ENCODE peak calls at places on chromosomes 13 and 19, in five cellular contexts. One of them, this sample, is unnamed.
A peak's percentile ranks its signal among the peaks of the same experiment; 100 is the strongest.

GRCh38 chr13:69597088-69597487 is 510.5 kb upstream of the ATXN8OS start:
- DNase-seq in tibial nerve: no peak
- DNase-seq in transverse colon: no peak
- DNase-seq in stomach: no peak
- DNase-seq in testis: no peak
- DNase-seq in this sample: no peak

GRCh38 chr19:46783670-46784069 is 4.7 kb downstream of the SLC1A5 start:
- DNase-seq in tibial nerve: no peak
- DNase-seq in transverse colon: no peak
- DNase-seq in stomach: no peak
- DNase-seq in testis: no peak
- DNase-seq in this sample: peak; percentile 49

GRCh38 chr13:40986328-40986856 is 32.7 kb downstream of the ELF1 start:
- DNase-seq in tibial nerve: no peak
- DNase-seq in transverse colon: no peak
- DNase-seq in stomach: no peak
- DNase-seq in testis: no peak
- DNase-seq in this sample: no peak

GRCh38 chr19:35055715-35056179 is 14.2 kb downstream of the HPN start:
- DNase-seq in tibial nerve: no peak
- DNase-seq in transverse colon: no peak
- DNase-seq in stomach: no peak
- DNase-seq in testis: no peak
- DNase-seq in this sample: no peak

GRCh38 chr19:6753178-6754031 is 13.8 kb downstream of the SH2D3A start:
- DNase-seq in tibial nerve: peak; percentile 72
- DNase-seq in transverse colon: peak; percentile 95
- DNase-seq in stomach: peak; percentile 87
- DNase-seq in testis: peak; percentile 86
- DNase-seq in this sample: peak; percentile 92

GRCh38 chr13:111210488-111210887 is 95.4 kb downstream of the ARHGEF7 start:
- DNase-seq in tibial nerve: no peak
- DNase-seq in transverse colon: no peak
- DNase-seq in stomach: no peak
- DNase-seq in testis: peak; percentile 42
- DNase-seq in this sample: no peak

GRCh38 chr13:99347911-99348451 is 40.8 kb upstream of the GPR183 start:
- DNase-seq in tibial nerve: no peak
- DNase-seq in transverse colon: no peak
- DNase-seq in stomach: no peak
- DNase-seq in testis: no peak
- DNase-seq in this sample: no peak

GRCh38 chr19:54464044-54464623 is 556 bp upstream of the LENG9 start:
- DNase-seq in tibial nerve: peak; percentile 72
- DNase-seq in transverse colon: peak; percentile 97
- DNase-seq in stomach: peak; percentile 99
- DNase-seq in testis: peak; percentile 97
- DNase-seq in this sample: peak; percentile 89

GRCh38 chr19:48506138-48506733 is 5.4 kb downstream of the LMTK3 start:
- DNase-seq in tibial nerve: no peak
- DNase-seq in transverse colon: no peak
- DNase-seq in stomach: no peak
- DNase-seq in testis: no peak
- DNase-seq in this sample: peak; percentile 70

GRCh38 chr19:55341191-55342043 is 1.7 kb downstream of the KMT5C start:
- DNase-seq in tibial nerve: peak; percentile 39
- DNase-seq in transverse colon: peak; percentile 87
- DNase-seq in stomach: peak; percentile 77
- DNase-seq in testis: peak; percentile 83
- DNase-seq in this sample: peak; percentile 75

GRCh38 chr19:17455711-17456123 is 5.0 kb downstream of the NXNL1 start:
- DNase-seq in tibial nerve: no peak
- DNase-seq in transverse colon: no peak
- DNase-seq in stomach: peak; percentile 28
- DNase-seq in testis: no peak
- DNase-seq in this sample: no peak

GRCh38 chr19:413756-414420 is 4.9 kb upstream of the C2CD4C start:
- DNase-seq in tibial nerve: no peak
- DNase-seq in transverse colon: no peak
- DNase-seq in stomach: no peak
- DNase-seq in testis: no peak
- DNase-seq in this sample: no peak

GRCh38 chr19:46890423-46891170 is 29.8 kb downstream of the ARHGAP35 start:
- DNase-seq in tibial nerve: no peak
- DNase-seq in transverse colon: no peak
- DNase-seq in stomach: no peak
- DNase-seq in testis: no peak
- DNase-seq in this sample: no peak

GRCh38 chr13:30863796-30864195 is 42.3 kb upstream of the MEDAG start:
- DNase-seq in tibial nerve: no peak
- DNase-seq in transverse colon: no peak
- DNase-seq in stomach: no peak
- DNase-seq in testis: no peak
- DNase-seq in this sample: no peak

GRCh38 chr19:36807029-36807428 is 31.2 kb downstream of the ZNF790 start:
- DNase-seq in tibial nerve: no peak
- DNase-seq in transverse colon: no peak
- DNase-seq in stomach: no peak
- DNase-seq in testis: no peak
- DNase-seq in this sample: no peak

GRCh38 chr13:102907886-102908515 is 62.2 kb downstream of the ERCC5 start:
- DNase-seq in tibial nerve: no peak
- DNase-seq in transverse colon: no peak
- DNase-seq in stomach: no peak
- DNase-seq in testis: no peak
- DNase-seq in this sample: no peak

GRCh38 chr13:79318664-79319063 is 87.4 kb downstream of the RBM26 start:
- DNase-seq in tibial nerve: no peak
- DNase-seq in transverse colon: no peak
- DNase-seq in stomach: peak; percentile 47
- DNase-seq in testis: no peak
- DNase-seq in this sample: no peak

GRCh38 chr13:40318366-40318765 is 348.1 kb downstream of the FOXO1 start:
- DNase-seq in tibial nerve: no peak
- DNase-seq in transverse colon: peak; percentile 20
- DNase-seq in stomach: peak; percentile 66
- DNase-seq in testis: peak; percentile 68
- DNase-seq in this sample: peak; percentile 23

GRCh38 chr19:1862068-1862423 is 1.3 kb downstream of the KLF16 start:
- DNase-seq in tibial nerve: no peak
- DNase-seq in transverse colon: no peak
- DNase-seq in stomach: no peak
- DNase-seq in testis: no peak
- DNase-seq in this sample: no peak

GRCh38 chr13:110103026-110103425 is 203.9 kb downstream of the COL4A1 start:
- DNase-seq in tibial nerve: no peak
- DNase-seq in transverse colon: no peak
- DNase-seq in stomach: no peak
- DNase-seq in testis: no peak
- DNase-seq in this sample: no peak

GRCh38 chr19:45676851-45677263 is 8.8 kb downstream of the GIPR start:
- DNase-seq in tibial nerve: no peak
- DNase-seq in transverse colon: peak; percentile 56
- DNase-seq in stomach: peak; percentile 49
- DNase-seq in testis: no peak
- DNase-seq in this sample: no peak

GRCh38 chr19:38685666-38686529 is 38.4 kb downstream of the ACTN4 start:
- DNase-seq in tibial nerve: no peak
- DNase-seq in transverse colon: no peak
- DNase-seq in stomach: no peak
- DNase-seq in testis: no peak
- DNase-seq in this sample: peak; percentile 43

GRCh38 chr19:28823338-28823961 is 389.5 kb downstream of the UQCRFS1 start:
- DNase-seq in tibial nerve: no peak
- DNase-seq in transverse colon: no peak
- DNase-seq in stomach: no peak
- DNase-seq in testis: no peak
- DNase-seq in this sample: no peak

GRCh38 chr13:26400545-26400944 is 146.6 kb downstream of the CDK8 start:
- DNase-seq in tibial nerve: no peak
- DNase-seq in transverse colon: no peak
- DNase-seq in stomach: no peak
- DNase-seq in testis: no peak
- DNase-seq in this sample: no peak

GRCh38 chr19:49133621-49134454 is 14.5 kb downstream of the PPFIA3 start:
- DNase-seq in tibial nerve: no peak
- DNase-seq in transverse colon: peak; percentile 85
- DNase-seq in stomach: peak; percentile 90
- DNase-seq in testis: peak; percentile 67
- DNase-seq in this sample: peak; percentile 85

GRCh38 chr13:66425741-66426140 is 804.4 kb downstream of the PCDH9 start:
- DNase-seq in tibial nerve: no peak
- DNase-seq in transverse colon: no peak
- DNase-seq in stomach: no peak
- DNase-seq in testis: no peak
- DNase-seq in this sample: no peak

GRCh38 chr19:34237283-34237682 is 17.1 kb upstream of the GARRE1 start:
- DNase-seq in tibial nerve: no peak
- DNase-seq in transverse colon: no peak
- DNase-seq in stomach: no peak
- DNase-seq in testis: no peak
- DNase-seq in this sample: no peak

DNA sequence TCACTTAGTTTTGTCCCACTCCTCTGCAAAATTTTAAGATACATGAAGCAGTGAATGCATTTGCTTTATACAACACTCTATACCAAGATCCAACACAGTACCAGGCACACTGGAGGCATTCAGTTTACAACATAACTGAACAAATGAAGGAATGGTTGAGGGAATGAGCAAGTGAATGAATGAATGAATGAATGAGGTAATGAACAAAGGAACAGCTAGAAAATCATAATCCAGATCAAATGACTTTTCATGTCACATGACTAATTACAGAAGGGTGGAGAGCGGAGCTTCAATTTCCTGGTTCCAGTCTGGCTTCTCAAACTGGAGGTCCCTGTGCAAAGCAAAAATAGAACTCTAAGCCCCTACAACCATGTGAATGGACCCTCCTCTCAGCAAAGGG is 16.7 kb downstream of the TBC1D4 start:
- DNase-seq in tibial nerve: no peak
- DNase-seq in transverse colon: no peak
- DNase-seq in stomach: no peak
- DNase-seq in testis: no peak
- DNase-seq in this sample: no peak
- TF ChIP-seq POLR2A in tibial nerve: no peak
- TF ChIP-seq POLR2A in transverse colon: no peak
- TF ChIP-seq POLR2A in stomach: no peak
- TF ChIP-seq POLR2A in testis: no peak
- TF ChIP-seq POLR2A in this sample: no peak

GRCh38 chr13:21615427-21615826 is 11.5 kb upstream of the MICU2 start:
- DNase-seq in tibial nerve: no peak
- DNase-seq in transverse colon: no peak
- DNase-seq in stomach: no peak
- DNase-seq in testis: no peak
- DNase-seq in this sample: peak; percentile 87
- TF ChIP-seq POLR2A in tibial nerve: no peak
- TF ChIP-seq POLR2A in transverse colon: no peak
- TF ChIP-seq POLR2A in stomach: no peak
- TF ChIP-seq POLR2A in testis: no peak
- TF ChIP-seq POLR2A in this sample: no peak

DNA sequence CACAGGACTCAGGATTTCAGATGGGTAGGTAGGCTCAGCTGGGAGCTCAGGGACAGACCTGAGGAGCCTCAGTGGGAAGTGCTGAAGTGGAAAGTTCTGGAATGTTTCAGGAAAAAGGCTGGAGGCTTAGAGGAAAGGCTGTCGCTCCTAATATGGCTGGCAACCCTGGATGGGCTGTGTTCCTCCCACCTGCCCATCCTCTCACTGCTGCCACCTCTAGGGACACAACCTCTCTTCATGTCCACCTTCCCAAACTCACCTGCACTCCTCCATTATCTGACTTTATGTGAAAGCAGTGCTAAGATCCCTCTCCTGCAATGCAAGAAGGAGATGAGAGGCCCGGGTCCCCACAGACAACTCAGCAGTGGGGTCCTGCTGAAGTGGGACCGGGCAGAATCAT is 5.8 kb upstream of the CEACAM21 start:
- DNase-seq in tibial nerve: no peak
- DNase-seq in transverse colon: no peak
- DNase-seq in stomach: no peak
- DNase-seq in testis: no peak
- DNase-seq in this sample: no peak
- TF ChIP-seq POLR2A in tibial nerve: no peak
- TF ChIP-seq POLR2A in transverse colon: no peak
- TF ChIP-seq POLR2A in stomach: no peak
- TF ChIP-seq POLR2A in testis: no peak
- TF ChIP-seq POLR2A in this sample: no peak

GRCh38 chr19:19098084-19098702 is 34.4 kb downstream of the SLC25A42 start:
- DNase-seq in tibial nerve: no peak
- DNase-seq in transverse colon: no peak
- DNase-seq in stomach: no peak
- DNase-seq in testis: no peak
- DNase-seq in this sample: no peak

GRCh38 chr19:19095691-19096090 is 31.9 kb downstream of the SLC25A42 start:
- DNase-seq in tibial nerve: no peak
- DNase-seq in transverse colon: no peak
- DNase-seq in stomach: no peak
- DNase-seq in testis: no peak
- DNase-seq in this sample: no peak

GRCh38 chr19:19098703-19099632 is 35.2 kb downstream of the SLC25A42 start:
- DNase-seq in tibial nerve: no peak
- DNase-seq in transverse colon: no peak
- DNase-seq in stomach: no peak
- DNase-seq in testis: no peak
- DNase-seq in this sample: no peak

GRCh38 chr19:19094513-19094912 is 30.7 kb downstream of the SLC25A42 start:
- DNase-seq in tibial nerve: no peak
- DNase-seq in transverse colon: no peak
- DNase-seq in stomach: no peak
- DNase-seq in testis: no peak
- DNase-seq in this sample: no peak

DNA sequence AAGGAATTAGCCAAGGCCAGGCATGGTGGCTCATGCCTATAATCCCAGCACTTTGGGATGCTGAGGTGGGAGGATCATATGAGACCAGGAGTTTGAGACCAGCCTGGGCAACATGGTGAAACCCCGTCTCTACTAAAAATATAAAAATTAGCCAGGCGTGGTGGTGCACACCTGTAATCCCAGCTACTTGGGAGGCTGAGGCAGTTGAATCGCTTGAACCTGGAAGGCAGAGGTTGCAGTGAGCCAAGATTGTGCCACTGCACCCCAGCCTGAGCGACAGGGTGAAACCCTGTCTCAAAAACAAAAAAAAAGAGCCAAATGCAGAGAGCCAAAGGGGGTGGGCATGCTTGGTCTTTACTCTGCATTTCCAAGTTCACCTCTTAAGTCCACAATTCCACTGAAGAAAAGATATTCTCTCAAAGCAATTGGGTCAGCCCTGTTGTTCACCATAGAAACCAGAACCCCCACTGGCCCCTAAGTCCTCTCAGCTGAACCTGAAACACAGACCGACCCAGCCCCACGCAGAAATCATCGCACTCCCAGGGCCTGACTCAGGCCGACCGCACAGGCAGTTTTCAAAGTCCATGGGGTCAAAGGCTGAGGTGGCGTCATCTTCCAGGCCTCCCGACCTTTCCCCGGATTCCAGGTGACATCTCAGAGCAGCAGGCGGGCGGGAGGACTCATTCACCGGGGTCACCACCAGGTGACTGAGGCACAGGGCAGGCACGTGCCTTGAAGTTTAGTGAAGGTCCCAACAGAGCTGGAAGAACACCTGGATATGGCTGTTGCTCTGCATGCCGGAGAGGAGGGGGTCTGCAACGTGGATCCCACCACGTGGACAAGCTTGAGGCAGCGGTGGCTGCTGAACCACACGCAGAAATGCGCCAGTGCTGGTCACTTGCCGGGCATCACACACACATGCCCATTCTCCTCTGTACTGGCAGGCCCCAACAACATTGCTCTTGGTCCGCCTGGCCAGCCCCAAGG is 33.1 kb downstream of the SLC25A42 start:
- DNase-seq in tibial nerve: no peak
- DNase-seq in transverse colon: peak; percentile 65
- DNase-seq in stomach: no peak
- DNase-seq in testis: no peak
- DNase-seq in this sample: no peak
- TF ChIP-seq POLR2A in tibial nerve: no peak
- TF ChIP-seq POLR2A in transverse colon: no peak
- TF ChIP-seq POLR2A in stomach: no peak
- TF ChIP-seq POLR2A in testis: no peak
- TF ChIP-seq POLR2A in this sample: no peak

This sample was measured in erythroblast.